ENCODE peak calls at places on chromosomes 12 and 14, in six cellular contexts. R, X, C, I, J and U are unnamed samples.

GRCh38 chr12:56914256-56914655 is 20.0 kb downstream of the SDR9C7 start:
- DNase-seq in I (no peak), R (no peak), C (no peak), J (no peak), X (no peak), U (no peak)

GRCh38 chr14:71908141-71908540 is 24.1 kb upstream of the RGS6 start:
- DNase-seq in X (no peak), R (no peak), C (no peak), I (no peak), J (no peak), U (no peak)

GRCh38 chr14:77909911-77910310 is 110.0 kb downstream of the ADCK1 start:
- DNase-seq in J (no peak), R (no peak), C (no peak), X (no peak), I (no peak), U (no peak)

GRCh38 chr12:40149673-40150260 is 43.9 kb upstream of the SLC2A13 start:
- DNase-seq in J (no peak), C (no peak), I (no peak), X (no peak), R (no peak), U (no peak)

GRCh38 chr12:120799417-120800045 is 73.9 kb downstream of the ACADS start:
- DNase-seq in C (no peak), X (no peak), I (no peak), R (no peak), J (no peak), U (no peak)

GRCh38 chr12:6273931-6274687 is 36.4 kb upstream of the PLEKHG6 start:
- DNase-seq in C (no peak), X (no peak), I (no peak), J (no peak), R (no peak), U (no peak)

GRCh38 chr12:108568653-108569154 is 6.3 kb downstream of the ISCU start:
- DNase-seq in I (no peak), C (no peak), R (no peak), X (no peak), J (no peak), U (no peak)

GRCh38 chr14:22837059-22837749 is 819 bp downstream of the MMP14 start:
- DNase-seq in C (no peak), J (no peak), I (no peak), R (peak; percentile 63), X (peak; percentile 73), U (no peak)

GRCh38 chr12:112973712-112974305 is 4.5 kb upstream of the OAS2 start:
- DNase-seq in X (no peak), I (no peak), C (no peak), J (no peak), R (peak; percentile 6), U (no peak)

GRCh38 chr12:39839072-39839471 is 219.5 kb upstream of the ABCD2 start:
- DNase-seq in C (no peak), J (no peak), X (no peak), R (no peak), I (no peak), U (no peak)

GRCh38 chr14:78790262-78790661 is 620.1 kb downstream of the NRXN3 start:
- DNase-seq in R (no peak), X (no peak), C (no peak), J (no peak), I (no peak), U (no peak)

GRCh38 chr14:62117010-62117717 is 354.9 kb downstream of the SNAPC1 start:
- DNase-seq in J (peak; percentile 60), X (peak; percentile 51), R (peak; percentile 38), I (peak; percentile 15), C (peak; percentile 45), U (peak; percentile 5)

GRCh38 chr12:81809829-81810595 is 50.9 kb upstream of the PPFIA2 start:
- DNase-seq in R (no peak), X (no peak), J (no peak), I (no peak), C (no peak), U (no peak)

GRCh38 chr14:74612346-74613021 is 447 bp upstream of the LTBP2 start:
- DNase-seq in R (peak; percentile 82), I (peak; percentile 65), C (no peak), J (peak; percentile 53), X (peak; percentile 83), U (no peak)

GRCh38 chr12:113190761-113191160 is 5.2 kb downstream of the RITA1 start:
- DNase-seq in I (no peak), X (no peak), R (peak; percentile 20), C (no peak), J (peak; percentile 45), U (no peak)

GRCh38 chr14:103427485-103428443 is 42.5 kb downstream of the MARK3 start:
- DNase-seq in J (peak; percentile 91), R (peak; percentile 77), C (peak; percentile 96), X (no peak), I (no peak), U (peak; percentile 73)

GRCh38 chr12:46676797-46677520 is 148.8 kb downstream of the SLC38A4 start:
- DNase-seq in C (no peak), I (no peak), J (no peak), R (peak; percentile 40), X (no peak), U (no peak)

GRCh38 chr14:22837750-22838538 is 1.6 kb downstream of the MMP14 start:
- DNase-seq in X (peak; percentile 70), J (peak; percentile 41), I (peak; percentile 77), C (no peak), R (peak; percentile 60), U (no peak)

GRCh38 chr12:107349008-107349747 is 255.8 kb upstream of the CRY1 start:
- DNase-seq in I (no peak), X (no peak), C (peak; percentile 91), R (peak; percentile 83), J (peak; percentile 94), U (peak; percentile 40)

GRCh38 chr14:68243441-68244010 is 423.9 kb downstream of the RAD51B start:
- DNase-seq in I (no peak), C (no peak), R (no peak), X (no peak), J (no peak), U (no peak)

GRCh38 chr12:38892090-38892786 is 13.2 kb downstream of the CPNE8 start:
- DNase-seq in R (peak; percentile 27), C (no peak), I (no peak), X (no peak), J (peak; percentile 35), U (no peak)

GRCh38 chr12:131135786-131136538 is 182.3 kb downstream of the ADGRD1 start:
- DNase-seq in J (no peak), R (no peak), I (no peak), X (no peak), C (no peak), U (no peak)

GRCh38 chr14:92867246-92867925 is 55.6 kb upstream of the CHGA start:
- DNase-seq in X (no peak), R (no peak), I (no peak), J (no peak), C (no peak), U (no peak)

GRCh38 chr12:123398177-123398916 is 14.4 kb downstream of the KMT5A start:
- DNase-seq in C (peak; percentile 72), J (peak; percentile 72), X (peak; percentile 64), I (no peak), R (peak; percentile 81), U (peak; percentile 51)

GRCh38 chr12:54357802-54358619 is 6.3 kb downstream of the GPR84 start:
- DNase-seq in X (no peak), I (no peak), R (no peak), J (no peak), C (no peak), U (no peak)

GRCh38 chr12:91180162-91180561 is 2.5 kb downstream of the DCN start:
- DNase-seq in R (no peak), X (no peak), C (no peak), J (no peak), I (no peak), U (no peak)

GRCh38 chr12:91178801-91179200 is 3.8 kb downstream of the DCN start:
- DNase-seq in C (no peak), I (no peak), R (peak; percentile 15), X (no peak), J (peak; percentile 20), U (no peak)

GRCh38 chr12:91179315-91179714 is 3.3 kb downstream of the DCN start:
- DNase-seq in C (no peak), I (peak; percentile 23), R (peak; percentile 62), J (no peak), X (no peak), U (no peak)

GRCh38 chr12:91177380-91177779 is 5.2 kb downstream of the DCN start:
- DNase-seq in J (peak; percentile 34), I (no peak), C (no peak), X (no peak), R (peak; percentile 25), U (no peak)

GRCh38 chr12:91178139-91178561 is 4.5 kb downstream of the DCN start:
- DNase-seq in J (peak; percentile 8), X (no peak), C (no peak), R (peak; percentile 66), I (no peak), U (no peak)
- H3K4me3 ChIP-seq in J (no peak overlapping the region), X (peak overlapping the region; percentile 46), C (no peak overlapping the region), R (peak overlapping the region; percentile 72), I (peak overlapping the region; percentile 33), U (peak overlapping the region; percentile 52)

GRCh38 chr12:53046655-53047220 is 3.1 kb upstream of the TNS2 start:
- DNase-seq in R (peak; percentile 96), I (peak; percentile 86), C (peak; percentile 35), X (peak; percentile 90), J (peak; percentile 87), U (no peak)

GRCh38 chr12:53048033-53048779 is 1.7 kb upstream of the TNS2 start:
- DNase-seq in X (peak; percentile 80), C (no peak), I (peak; percentile 94), R (peak; percentile 44), J (no peak), U (no peak)

GRCh38 chr12:53048780-53049401 is 974 bp upstream of the TNS2 start:
- DNase-seq in I (peak; percentile 74), C (no peak), R (peak; percentile 53), J (no peak), X (peak; percentile 83), U (no peak)

GRCh38 chr12:53045646-53046045 is 4.2 kb upstream of the TNS2 start:
- DNase-seq in C (no peak), J (no peak), R (no peak), X (no peak), I (peak; percentile 37), U (no peak)

GRCh38 chr12:53047221-53048032 is 2.4 kb upstream of the TNS2 start:
- DNase-seq in X (peak; percentile 85), R (peak; percentile 90), J (peak; percentile 74), I (peak; percentile 82), C (peak; percentile 54), U (no peak)
- TF ChIP-seq CTCF in X (no peak), R (no peak), J (no peak), I (peak; percentile 69), C (no peak), U (no peak)

DNA sequence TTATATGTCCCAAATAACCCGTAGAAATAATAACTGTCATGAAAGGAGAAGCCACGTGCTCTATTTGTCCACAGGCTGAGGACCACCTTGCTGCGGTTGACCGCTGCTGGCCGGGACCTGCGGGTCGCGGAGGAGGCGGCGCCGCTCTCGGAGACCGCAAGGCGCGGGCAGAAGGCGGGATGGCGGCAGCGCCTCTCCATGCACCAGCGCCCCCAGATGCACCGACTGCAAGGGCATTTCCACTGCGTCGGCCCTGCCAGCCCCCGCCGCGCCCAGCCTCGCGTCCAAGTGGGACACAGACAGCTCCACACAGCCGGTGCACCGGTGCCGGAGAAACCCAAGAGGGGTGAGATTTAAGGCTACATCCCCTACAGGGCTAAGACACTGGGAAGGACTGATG is 21.0 kb downstream of the RPGRIP1 start:
- DNase-seq in I (no peak), J (no peak), C (no peak), R (no peak), X (peak; percentile 31), U (no peak)
- H3K4me3 ChIP-seq in I (peak overlapping the region; percentile 16), J (peak overlapping the region; percentile 29), C (peak overlapping the region; percentile 12), R (no peak overlapping the region), X (peak overlapping the region; percentile 36), U (peak overlapping the region; percentile 4)

GRCh38 chr14:96178674-96179321 is 25.8 kb upstream of the BDKRB2 start:
- DNase-seq in C (no peak), X (no peak), R (peak; percentile 25), J (no peak), I (no peak), U (no peak)
- TF ChIP-seq CTCF in C (peak; percentile 8), X (no peak), R (no peak), J (no peak), I (no peak), U (no peak)